ENCODE peak calls at places on chromosomes 4 and X, in six cellular contexts. S is neural crest cell, D is HEK293T, C is HT1080, B is esophagus squamous epithelium, R is pons. E is an unnamed sample.

GRCh38 chrX:850471-850916 is 219.9 kb downstream of the SHOX start:
- DNase-seq in R (no peak), C (no peak), S (no peak), B (no peak), D (no peak), E (no peak)

GRCh38 chrX:151082077-151082948 is 94.1 kb upstream of the GPR50 start:
- DNase-seq in S (peak; percentile 69), C (peak; percentile 32), R (peak; percentile 21), B (no peak), D (peak; percentile 86), E (peak; percentile 79)

GRCh38 chr4:79763486-79764075 is 309.4 kb downstream of the ANTXR2 start:
- DNase-seq in S (no peak), B (no peak), R (no peak), C (no peak), D (no peak), E (no peak)

GRCh38 chr4:186037182-186037581 is 31.8 kb upstream of the TLR3 start:
- DNase-seq in B (no peak), C (no peak), S (no peak), R (no peak), D (no peak), E (no peak)

GRCh38 chrX:32948130-32948529 is 263.2 kb downstream of the DMD start:
- DNase-seq in D (no peak), R (no peak), S (no peak), C (no peak), B (no peak), E (no peak)

GRCh38 chr4:38873290-38873949 is 5.8 kb downstream of the FAM114A1 start:
- DNase-seq in D (peak; percentile 9), C (no peak), B (no peak), R (no peak), S (no peak), E (no peak)

GRCh38 chr4:106671711-106672110 is 303.1 kb upstream of the GIMD1 start:
- DNase-seq in R (no peak), C (no peak), D (no peak), B (no peak), S (no peak), E (no peak)

GRCh38 chr4:133402616-133403015 is 253.5 kb downstream of the PCDH10 start:
- DNase-seq in C (peak; percentile 64), D (no peak), S (no peak), R (no peak), B (no peak), E (no peak)

GRCh38 chr4:15320116-15320515 is 107.7 kb upstream of the C1QTNF7 start:
- DNase-seq in D (no peak), S (no peak), C (no peak), B (no peak), R (no peak), E (no peak)

GRCh38 chr4:4783847-4784246 is 75.6 kb upstream of the MSX1 start:
- DNase-seq in B (no peak), R (no peak), D (no peak), C (no peak), S (no peak), E (no peak)

GRCh38 chrX:10048695-10049094 is 81.5 kb downstream of the CLDN34 start:
- DNase-seq in S (no peak), D (no peak), B (no peak), R (no peak), C (no peak), E (no peak)

GRCh38 chrX:3599787-3600465 is 113.5 kb downstream of the PRKX start:
- DNase-seq in R (no peak), C (no peak), B (no peak), S (no peak), D (no peak), E (no peak)

GRCh38 chrX:31126205-31126604 is 54.4 kb upstream of the FTHL17 start:
- DNase-seq in B (no peak), S (no peak), C (no peak), D (no peak), R (no peak), E (no peak)

GRCh38 chrX:74382613-74383012 is 38.7 kb upstream of the SLC16A2 start:
- DNase-seq in B (peak; percentile 1), C (peak; percentile 74), D (peak; percentile 87), R (peak; percentile 56), S (peak; percentile 54), E (peak; percentile 18)

GRCh38 chr4:2260336-2261109 is 1.4 kb downstream of the MXD4 start:
- DNase-seq in B (no peak), S (no peak), D (no peak), R (no peak), C (no peak), E (no peak)

GRCh38 chr4:132642196-132642817 is 506.8 kb upstream of the PCDH10 start:
- DNase-seq in R (peak; percentile 62), S (peak; percentile 33), B (no peak), D (peak; percentile 55), C (peak; percentile 47), E (peak; percentile 4)

GRCh38 chr4:117400039-117400835 is 314.9 kb upstream of the TRAM1L1 start:
- DNase-seq in B (no peak), S (no peak), C (peak; percentile 88), D (no peak), R (peak; percentile 13), E (no peak)

GRCh38 chr4:188147776-188148175 is 8.5 kb downstream of the TRIML1 start:
- DNase-seq in S (no peak), C (no peak), R (no peak), B (no peak), D (no peak), E (no peak)

GRCh38 chrX:97685753-97686152 is 802.0 kb downstream of the RPA4 start:
- DNase-seq in R (peak; percentile 7), S (no peak), C (peak; percentile 0), B (no peak), D (peak; percentile 34), E (no peak)

E was measured in NCI-H2227 treated with DMSO at 0.1 percent for 48 hours.